ENCODE peak calls at places on chromosomes 5 and 9, in seven cellular contexts. R is suprapubic skin, X is lower leg skin, Z is A549, U is brain microvascular endothelial cell, I is HL-60, S is PC-3. G is an unnamed sample.

GRCh38 chr5:60852317-60852716 is 8.2 kb upstream of the ELOVL7 start:
- DNase-seq in R (no peak), U (no peak), I (no peak), S (no peak), Z (no peak), X (no peak), G (no peak)

GRCh38 chr5:43389679-43390329 is 22.4 kb downstream of the CCL28 start:
- DNase-seq in X (no peak), R (no peak), S (peak; percentile 96), U (peak; percentile 86), I (peak; percentile 87), Z (peak; percentile 79), G (peak; percentile 66)

GRCh38 chr5:180775624-180776023 is 27.0 kb downstream of the MGAT1 start:
- DNase-seq in R (no peak), I (no peak), S (no peak), X (no peak), Z (no peak), U (no peak), G (no peak)

GRCh38 chr9:32426278-32426939 is 42.0 kb downstream of the ACO1 start:
- DNase-seq in I (no peak), R (no peak), S (peak; percentile 64), X (no peak), Z (no peak), U (peak; percentile 91), G (no peak)

GRCh38 chr9:113620377-113621161 is 157.0 kb downstream of the RGS3 start:
- DNase-seq in I (no peak), U (peak; percentile 89), Z (peak; percentile 86), S (peak; percentile 82), R (peak; percentile 84), X (peak; percentile 94), G (peak; percentile 84)

GRCh38 chr9:109331353-109331752 is 10.5 kb upstream of the EPB41L4B start:
- DNase-seq in X (peak; percentile 91), Z (no peak), I (no peak), R (no peak), U (no peak), S (peak; percentile 88), G (no peak)

GRCh38 chr5:60533789-60534188 is 166.2 kb downstream of the DEPDC1B start:
- DNase-seq in I (no peak), S (no peak), R (no peak), Z (no peak), U (no peak), X (no peak), G (no peak)

GRCh38 chr5:110899566-110900412 is 161.0 kb downstream of the SLC25A46 start:
- DNase-seq in S (peak; percentile 92), R (no peak), U (peak; percentile 56), I (no peak), X (no peak), Z (no peak), G (no peak)

GRCh38 chr9:115192835-115193234 is 74.9 kb upstream of the TNC start:
- DNase-seq in S (no peak), U (no peak), Z (no peak), R (no peak), I (no peak), X (no peak), G (no peak)

GRCh38 chr5:179258922-179259730 is 86.1 kb downstream of the ADAMTS2 start:
- DNase-seq in R (peak; percentile 73), X (peak; percentile 83), I (no peak), U (peak; percentile 51), Z (no peak), S (no peak), G (peak; percentile 68)

GRCh38 chr5:173946353-173946752 is 42.6 kb upstream of the C5orf47 start:
- DNase-seq in S (no peak), Z (no peak), X (no peak), R (no peak), U (no peak), I (no peak), G (no peak)

GRCh38 chr5:73983661-73984060 is 357.7 kb downstream of the ARHGEF28 start:
- DNase-seq in Z (no peak), U (no peak), S (no peak), X (no peak), I (no peak), R (no peak), G (no peak)

GRCh38 chr5:178535299-178536175 is 54.7 kb downstream of the COL23A1 start:
- DNase-seq in U (no peak), X (no peak), R (no peak), Z (no peak), S (no peak), I (peak; percentile 93), G (peak; percentile 69)

GRCh38 chr5:99614888-99615287 is 686.1 kb upstream of the CHD1 start:
- DNase-seq in U (no peak), I (no peak), S (peak; percentile 68), X (no peak), R (no peak), Z (no peak), G (no peak)

GRCh38 chr5:76583163-76584047 is 39.8 kb downstream of the F2RL2 start:
- DNase-seq in I (no peak), X (no peak), R (no peak), U (no peak), S (peak; percentile 42), Z (no peak), G (no peak)

GRCh38 chr5:10304932-10305331 is 2.8 kb downstream of the CMBL start:
- DNase-seq in I (no peak), U (no peak), X (no peak), S (no peak), Z (no peak), R (no peak), G (no peak)

GRCh38 chr5:96509313-96509712 is 76.3 kb upstream of the PCSK1 start:
- DNase-seq in X (no peak), S (peak; percentile 7), I (no peak), U (no peak), Z (peak; percentile 76), R (no peak), G (no peak)

GRCh38 chr5:118956727-118957126 is 31.6 kb downstream of the DTWD2 start:
- DNase-seq in S (peak; percentile 45), X (no peak), Z (peak; percentile 9), R (no peak), I (no peak), U (no peak), G (no peak)

GRCh38 chr5:56606202-56606601 is 209.1 kb upstream of the MAP3K1 start:
- DNase-seq in Z (no peak), U (no peak), X (no peak), I (no peak), S (no peak), R (no peak), G (no peak)

GRCh38 chr9:89468271-89468960 is 29.5 kb downstream of the SEMA4D start:
- DNase-seq in I (no peak), R (no peak), S (no peak), X (peak; percentile 31), Z (no peak), U (no peak), G (no peak)

GRCh38 chr5:124663101-124663506 is 83.3 kb downstream of the ZNF608 start:
- DNase-seq in Z (no peak), U (no peak), R (no peak), X (no peak), I (no peak), S (no peak), G (no peak)

DNA sequence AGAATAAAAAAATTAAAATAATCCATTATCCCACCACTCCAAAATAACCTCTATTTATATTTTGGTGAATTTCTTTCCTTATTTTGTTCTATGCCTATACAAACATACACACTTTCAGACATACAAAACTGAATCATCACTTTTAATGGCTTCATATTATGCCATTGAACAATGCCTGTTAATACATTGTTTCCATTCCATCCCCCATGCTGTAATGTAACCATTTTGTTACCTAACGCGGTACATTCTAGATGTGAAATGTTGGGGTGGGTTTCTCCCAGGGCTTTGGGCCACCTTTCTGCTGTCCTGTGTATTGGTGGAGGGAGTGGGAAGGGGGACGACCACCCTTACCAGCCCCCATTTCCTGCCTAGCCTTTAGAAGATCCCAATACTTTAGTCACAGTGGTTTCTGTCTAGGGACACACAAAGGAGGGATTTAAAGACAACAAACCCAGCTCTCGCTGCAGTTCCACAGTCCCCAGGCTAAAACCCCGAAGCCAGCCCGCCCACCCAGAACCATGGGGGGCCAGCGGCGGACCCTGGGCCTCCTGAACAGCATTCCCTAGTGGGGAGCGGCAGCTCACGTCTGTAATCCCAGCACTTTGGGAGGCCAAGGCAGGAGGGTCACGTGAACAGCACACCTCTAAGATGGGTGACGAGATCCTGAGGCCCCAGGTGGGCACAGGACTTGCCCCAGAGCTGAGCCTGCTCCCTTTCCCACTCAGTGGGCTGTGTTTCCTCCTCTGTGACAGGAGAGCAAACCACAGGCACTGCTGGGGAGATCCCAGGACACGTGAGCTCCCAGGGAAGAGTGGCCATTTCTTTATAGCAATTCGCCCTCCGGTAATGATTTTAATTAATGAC is 56.9 kb upstream of the STXBP1 start:
- DNase-seq in Z (no peak), X (no peak), U (no peak), R (peak; percentile 73), S (no peak), I (no peak), G (no peak)
- H3K4me3 ChIP-seq in Z (no peak overlapping the region), X (no peak overlapping the region), U (peak overlapping the region; percentile 9), R (no peak overlapping the region), S (no peak overlapping the region), I (no peak overlapping the region), G (no peak overlapping the region)

DNA sequence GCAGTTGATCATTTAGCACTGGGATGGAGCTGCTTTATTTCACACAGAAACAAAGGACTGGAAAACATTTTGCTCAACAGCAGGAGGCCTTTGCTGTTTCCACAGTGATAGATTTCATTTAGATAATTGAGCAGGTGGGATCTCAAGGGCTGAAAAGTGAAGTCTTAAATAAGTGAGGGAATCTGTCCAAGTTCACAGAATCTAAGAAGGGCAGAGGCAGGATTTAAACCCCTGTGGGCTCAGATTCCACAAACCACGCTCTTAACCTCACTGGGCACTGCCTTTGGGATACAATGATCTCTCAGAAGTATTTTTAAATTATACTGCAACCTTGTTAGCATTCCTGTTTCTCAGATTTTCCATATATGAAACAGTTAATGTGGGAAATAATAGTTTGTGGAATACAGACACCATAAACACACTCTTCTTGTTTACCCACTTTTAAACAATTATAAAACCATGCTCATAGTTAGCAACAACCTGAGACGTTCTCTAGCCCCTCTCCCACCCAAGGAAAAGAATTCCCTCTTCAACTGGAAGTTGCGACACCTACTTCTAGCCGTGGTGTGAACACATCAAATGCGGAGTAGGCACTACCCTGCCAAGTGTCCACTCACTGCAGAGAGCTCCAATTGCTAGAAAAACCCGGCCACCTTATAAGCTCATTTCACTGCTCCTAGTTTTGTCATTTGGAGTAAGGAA is 47.6 kb downstream of the PRLR start:
- DNase-seq in Z (no peak), R (no peak), I (no peak), S (no peak), U (no peak), X (no peak), G (no peak)
- H3K4me3 ChIP-seq in Z (no peak overlapping the region), R (no peak overlapping the region), I (no peak overlapping the region), S (no peak overlapping the region), U (no peak overlapping the region), X (no peak overlapping the region), G (no peak overlapping the region)

GRCh38 chr9:14320272-14321245 is 6.6 kb upstream of the NFIB start:
- DNase-seq in I (no peak), Z (peak; percentile 32), S (peak; percentile 83), X (no peak), R (no peak), U (peak; percentile 85), G (no peak)
- H3K4me3 ChIP-seq in I (no peak overlapping the region), Z (peak overlapping the region; percentile 60), S (peak overlapping the region; percentile 86), X (no peak overlapping the region), R (peak overlapping the region; percentile 92), U (peak overlapping the region; percentile 63), G (peak overlapping the region; percentile 80)

DNA sequence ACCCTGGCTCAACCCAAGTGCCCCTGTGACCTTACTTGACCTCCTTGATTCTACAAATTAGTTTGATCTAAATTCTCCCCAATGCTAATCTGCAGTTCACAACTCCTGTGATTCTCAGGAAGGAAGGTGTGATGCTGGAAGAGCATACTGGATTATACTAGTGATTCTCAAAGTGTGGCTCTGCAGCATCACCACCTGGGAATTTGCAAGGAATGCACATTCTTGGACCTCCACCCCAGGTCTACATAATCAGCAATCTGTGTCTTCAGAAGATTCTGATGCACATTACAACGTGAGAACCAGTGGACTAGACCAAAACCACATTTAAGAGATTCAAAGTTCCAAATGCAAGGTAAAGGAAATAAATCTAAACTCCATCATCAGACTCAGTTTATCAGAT is 198.6 kb downstream of the AGTPBP1 start:
- DNase-seq in Z (no peak), U (no peak), S (no peak), R (no peak), I (no peak), X (no peak), G (no peak)
- H3K4me3 ChIP-seq in Z (no peak overlapping the region), U (no peak overlapping the region), S (no peak overlapping the region), R (no peak overlapping the region), I (no peak overlapping the region), X (no peak overlapping the region), G (no peak overlapping the region)